ENCODE peak calls at places on chromosomes 13 and 19, in five cellular contexts. A is K562, W is A549, O is HepG2, J is GM12878. Z is an unnamed sample.

GRCh38 chr13:33637978-33638743 is 179.8 kb upstream of the RFC3 start:
- DNase-seq in A (no peak), W (no peak), O (no peak), J (no peak), Z (no peak)

GRCh38 chr19:56312337-56312736 is 2.3 kb downstream of the ZSCAN5A start:
- DNase-seq in A (no peak), W (no peak), O (no peak), J (no peak), Z (no peak)

GRCh38 chr19:11421607-11422098 is 2.5 kb upstream of the RGL3 start:
- DNase-seq in A (peak; percentile 59), W (no peak), O (no peak), J (no peak), Z (peak; percentile 77)

GRCh38 chr13:22194106-22194810 is 523.4 kb downstream of the FGF9 start:
- DNase-seq in A (no peak), W (no peak), O (no peak), J (no peak), Z (no peak)

GRCh38 chr13:94256671-94257070 is 222.8 kb downstream of the DCT start:
- DNase-seq in A (no peak), W (no peak), O (no peak), J (no peak), Z (no peak)

GRCh38 chr13:76886005-76886291 is 257 bp downstream of the KCTD12 start:
- DNase-seq in A (no peak), W (no peak), O (no peak), J (no peak), Z (no peak)

GRCh38 chr19:35353635-35354034 is 4.6 kb upstream of the FFAR3 start:
- DNase-seq in A (peak; percentile 24), W (no peak), O (no peak), J (no peak), Z (no peak)

GRCh38 chr13:34247596-34247995 is 429.6 kb downstream of the RFC3 start:
- DNase-seq in A (no peak), W (no peak), O (no peak), J (no peak), Z (no peak)

GRCh38 chr13:100506154-100506553 is 82.4 kb downstream of the GGACT start:
- DNase-seq in A (no peak), W (no peak), O (no peak), J (no peak), Z (no peak)

GRCh38 chr13:40682449-40683240 is 16.2 kb upstream of the FOXO1 start:
- DNase-seq in A (no peak), W (no peak), O (no peak), J (no peak), Z (no peak)

GRCh38 chr13:57123660-57124059 is 17.1 kb upstream of the PRR20A start:
- DNase-seq in A (no peak), W (no peak), O (no peak), J (no peak), Z (no peak)

GRCh38 chr19:29620931-29621351 is 14.9 kb downstream of the POP4 start:
- DNase-seq in A (no peak), W (no peak), O (no peak), J (no peak), Z (no peak)

GRCh38 chr19:14472202-14472961 is 2.8 kb downstream of the PTGER1 start:
- DNase-seq in A (peak; percentile 86), W (peak; percentile 57), O (no peak), J (no peak), Z (peak; percentile 96)

GRCh38 chr19:31913103-31913710 is 432.2 kb upstream of the ZNF507 start:
- DNase-seq in A (no peak), W (no peak), O (no peak), J (no peak), Z (no peak)

GRCh38 chr13:20473139-20473538 is 52.5 kb downstream of the CRYL1 start:
- DNase-seq in A (no peak), W (no peak), O (no peak), J (no peak), Z (no peak)

GRCh38 chr13:20721454-20722357 is 18.2 kb downstream of the IL17D start:
- DNase-seq in A (peak; percentile 46), W (no peak), O (no peak), J (no peak), Z (peak; percentile 67)

GRCh38 chr13:110523180-110523579 is 38.3 kb downstream of the RAB20 start:
- DNase-seq in A (no peak), W (no peak), O (no peak), J (no peak), Z (no peak)

GRCh38 chr19:33400856-33401682 is 27.6 kb downstream of the CEBPG start:
- DNase-seq in A (no peak), W (no peak), O (peak; percentile 44), J (no peak), Z (peak; percentile 27)

GRCh38 chr13:111384441-111385181 is 64.2 kb downstream of the TEX29 start:
- DNase-seq in A (no peak), W (no peak), O (no peak), J (no peak), Z (no peak)

GRCh38 chr13:95500136-95500718 is 52.3 kb upstream of the CLDN10 start:
- DNase-seq in A (no peak), W (no peak), O (no peak), J (no peak), Z (no peak)

GRCh38 chr13:109180905-109181425 is 551.6 kb downstream of the MYO16 start:
- DNase-seq in A (no peak), W (no peak), O (peak; percentile 6), J (no peak), Z (no peak)

GRCh38 chr13:114279146-114279545 is 2.3 kb upstream of the UPF3A start:
- DNase-seq in A (peak; percentile 71), W (no peak), O (no peak), J (no peak), Z (no peak)

GRCh38 chr13:39159393-39159792 is 121.1 kb downstream of the NHLRC3 start:
- DNase-seq in A (no peak), W (no peak), O (no peak), J (no peak), Z (no peak)

GRCh38 chr19:16370671-16371391 is 46.2 kb downstream of the KLF2 start:
- DNase-seq in A (no peak), W (no peak), O (no peak), J (no peak), Z (no peak)

GRCh38 chr19:3108775-3109174 is 14.6 kb downstream of the GNA11 start:
- DNase-seq in A (peak; percentile 84), W (no peak), O (peak; percentile 52), J (no peak), Z (peak; percentile 84)

GRCh38 chr19:34365463-34366401 is 736 bp downstream of the GPI start:
- DNase-seq in A (peak; percentile 68), W (no peak), O (no peak), J (no peak), Z (peak; percentile 67)

GRCh38 chr13:75910591-75910990 is 274.5 kb downstream of the LMO7 start:
- DNase-seq in A (no peak), W (no peak), O (no peak), J (no peak), Z (peak; percentile 4)

GRCh38 chr19:45414468-45414867 is 8.0 kb downstream of the POLR1G start:
- DNase-seq in A (no peak), W (no peak), O (no peak), J (no peak), Z (no peak)

GRCh38 chr19:3065675-3066357 is 3.5 kb upstream of the TLE5 start:
- DNase-seq in A (no peak), W (no peak), O (peak; percentile 80), J (peak; percentile 73), Z (peak; percentile 13)

GRCh38 chr13:43865892-43866291 is 13.6 kb downstream of the CCDC122 start:
- DNase-seq in A (no peak), W (no peak), O (no peak), J (no peak), Z (no peak)

GRCh38 chr13:43629691-43630480 is 156.9 kb downstream of the ENOX1 start:
- DNase-seq in A (no peak), W (no peak), O (no peak), J (no peak), Z (no peak)

GRCh38 chr13:101673360-101674105 is 221.1 kb downstream of the ITGBL1 start:
- DNase-seq in A (no peak), W (no peak), O (no peak), J (no peak), Z (no peak)

GRCh38 chr13:26785845-26786630 is 25.5 kb upstream of the GPR12 start:
- DNase-seq in A (no peak), W (no peak), O (no peak), J (no peak), Z (no peak)

GRCh38 chr19:16969127-16969526 is 57.5 kb downstream of the CPAMD8 start:
- DNase-seq in A (peak; percentile 47), W (no peak), O (peak; percentile 25), J (no peak), Z (no peak)

GRCh38 chr19:5498817-5499535 is 43.8 kb downstream of the ZNRF4 start:
- DNase-seq in A (no peak), W (no peak), O (no peak), J (no peak), Z (no peak)
- TF ChIP-seq RFX5 in A (no peak), W (no peak), O (no peak), J (no peak), Z (no peak)

GRCh38 chr13:87535911-87536310 is 135.3 kb upstream of the SLITRK5 start:
- DNase-seq in A (no peak), W (no peak), O (no peak), J (no peak), Z (no peak)
- TF ChIP-seq REST in A (no peak), W (no peak), O (no peak), J (no peak), Z (no peak)

DNA sequence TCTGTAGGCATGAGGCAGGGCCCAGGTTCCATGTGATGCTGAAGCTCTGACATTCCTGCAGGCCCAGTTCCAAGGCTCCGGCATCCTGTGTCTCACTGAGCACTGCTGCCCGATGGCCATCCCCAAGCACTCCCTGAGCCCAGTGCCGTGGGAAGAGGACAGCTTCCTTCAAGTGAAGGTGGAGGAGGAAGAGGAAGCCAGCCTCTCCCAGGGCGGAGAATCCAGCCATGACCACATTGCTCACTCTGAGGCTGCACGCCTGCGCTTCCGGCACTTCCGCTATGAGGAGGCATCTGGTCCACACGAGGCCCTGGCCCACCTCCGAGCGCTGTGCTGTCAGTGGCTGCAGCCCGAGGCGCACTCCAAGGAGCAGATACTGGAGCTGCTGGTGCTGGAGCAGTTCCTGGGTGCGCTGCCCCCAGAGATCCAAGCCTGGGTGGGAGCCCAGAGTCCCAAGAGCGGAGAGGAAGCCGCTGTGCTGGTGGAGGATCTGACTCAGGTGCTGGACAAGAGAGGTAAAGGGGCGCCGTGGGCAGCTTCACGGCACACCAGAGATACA is 8.0 kb downstream of the ZSCAN22 start:
- DNase-seq in A (no peak), W (no peak), O (no peak), J (no peak), Z (no peak)
- TF ChIP-seq RFX5 in A (no peak), W (no peak), O (no peak), J (no peak), Z (no peak)

GRCh38 chr19:39814595-39814994 is 19.4 kb downstream of the DYRK1B start:
- DNase-seq in A (no peak), W (no peak), O (no peak), J (no peak), Z (no peak)
- TF ChIP-seq REST in A (no peak), W (no peak), O (no peak), J (no peak), Z (no peak)